ENCODE peak calls at places on chromosomes 13 and 19, in six cellular contexts. X is upper lobe of left lung; S is sciatic nerve; G is GM12878; Y is left lobe of liver; M is activated CD8-positive, alpha-beta T cell treated with anti-CD3 and anti-CD28 coated beads for 36 hours. O is an unnamed sample.

GRCh38 chr19:49223472-49223871 is 65.9 kb downstream of the TRPM4 start:
- ATAC-seq in X (no peak), S (no peak), G (no peak), Y (no peak), M (no peak), O (no peak)

GRCh38 chr19:12772323-12772722 is 3.0 kb downstream of the HOOK2 start:
- ATAC-seq in X (no peak), S (no peak), G (no peak), Y (no peak), M (no peak), O (no peak)

GRCh38 chr19:40530091-40530901 is 46.4 kb upstream of the SHKBP1 start:
- ATAC-seq in X (no peak), S (no peak), G (no peak), Y (no peak), M (no peak), O (no peak)

GRCh38 chr13:29577135-29578051 is 18.1 kb downstream of the SLC7A1 start:
- ATAC-seq in X (no peak), S (no peak), G (no peak), Y (no peak), M (no peak), O (no peak)

GRCh38 chr13:86020350-86021002 is 221.3 kb upstream of the SLITRK6 start:
- ATAC-seq in X (no peak), S (no peak), G (no peak), Y (no peak), M (no peak), O (no peak)

GRCh38 chr13:45258339-45258685 is 57.5 kb upstream of the KCTD4 start:
- ATAC-seq in X (peak; percentile 12), S (peak; percentile 79), G (no peak), Y (peak; percentile 89), M (no peak), O (no peak)

GRCh38 chr13:32645854-32646253 is 59.6 kb downstream of the PDS5B start:
- ATAC-seq in X (no peak), S (no peak), G (peak; percentile 82), Y (peak; percentile 8), M (peak; percentile 53), O (no peak)

GRCh38 chr19:41352279-41352608 is 1.5 kb downstream of the TGFB1 start:
- ATAC-seq in X (no peak), S (no peak), G (no peak), Y (no peak), M (no peak), O (no peak)

GRCh38 chr13:39682788-39683187 is 27.3 kb downstream of the COG6 start:
- ATAC-seq in X (no peak), S (no peak), G (peak; percentile 85), Y (no peak), M (peak; percentile 60), O (no peak)

GRCh38 chr19:42627916-42628315 is 33.2 kb upstream of the CEACAM8 start:
- ATAC-seq in X (no peak), S (no peak), G (no peak), Y (no peak), M (peak; percentile 42), O (no peak)

GRCh38 chr19:5987077-5987818 is 9.3 kb upstream of the RANBP3 start:
- ATAC-seq in X (peak; percentile 77), S (peak; percentile 70), G (peak; percentile 75), Y (peak; percentile 92), M (peak; percentile 57), O (peak; percentile 54)

GRCh38 chr19:55173186-55173716 is 6.8 kb upstream of the DNAAF3 start:
- ATAC-seq in X (peak; percentile 20), S (no peak), G (no peak), Y (no peak), M (no peak), O (peak; percentile 13)

GRCh38 chr13:20465218-20465879 is 60.3 kb downstream of the CRYL1 start:
- ATAC-seq in X (no peak), S (peak; percentile 60), G (no peak), Y (peak; percentile 61), M (no peak), O (peak; percentile 91)

GRCh38 chr19:16061943-16062342 is 14.4 kb upstream of the TPM4 start:
- ATAC-seq in X (no peak), S (no peak), G (no peak), Y (no peak), M (peak; percentile 85), O (no peak)

GRCh38 chr13:76690611-76691010 is 195.6 kb downstream of the KCTD12 start:
- ATAC-seq in X (no peak), S (no peak), G (no peak), Y (no peak), M (no peak), O (no peak)

GRCh38 chr19:36160821-36161596 is 8.8 kb upstream of the COX7A1 start:
- ATAC-seq in X (no peak), S (no peak), G (no peak), Y (no peak), M (no peak), O (peak; percentile 72)

GRCh38 chr13:33052446-33052845 is 36.2 kb downstream of the KL start:
- ATAC-seq in X (peak; percentile 55), S (no peak), G (no peak), Y (no peak), M (no peak), O (no peak)

GRCh38 chr13:95573226-95573625 is 20.7 kb downstream of the CLDN10 start:
- ATAC-seq in X (no peak), S (no peak), G (no peak), Y (no peak), M (no peak), O (peak; percentile 82)

GRCh38 chr13:78323848-78324247 is 279.5 kb downstream of the POU4F1 start:
- ATAC-seq in X (no peak), S (no peak), G (no peak), Y (no peak), M (no peak), O (no peak)

GRCh38 chr19:49871349-49871985 is 4.1 kb upstream of the PNKP start:
- ATAC-seq in X (no peak), S (no peak), G (no peak), Y (no peak), M (no peak), O (no peak)

GRCh38 chr13:41345165-41345920 is 34.3 kb downstream of the NAA16 start:
- ATAC-seq in X (no peak), S (no peak), G (no peak), Y (no peak), M (no peak), O (no peak)

GRCh38 chr13:73335226-73335625 is 276.4 kb downstream of the KLF5 start:
- ATAC-seq in X (no peak), S (no peak), G (peak; percentile 97), Y (no peak), M (peak; percentile 66), O (peak; percentile 88)

GRCh38 chr19:52688335-52688734 is 46.5 kb downstream of the ZNF611 start:
- ATAC-seq in X (no peak), S (no peak), G (no peak), Y (no peak), M (no peak), O (no peak)

GRCh38 chr19:11480927-11481776 is at the start of gene ELAVL3:
- ATAC-seq in X (no peak), S (no peak), G (no peak), Y (no peak), M (no peak), O (no peak)

GRCh38 chr13:96822900-96823299 is 171.4 kb downstream of the OXGR1 start:
- ATAC-seq in X (no peak), S (peak; percentile 55), G (peak; percentile 76), Y (peak; percentile 78), M (no peak), O (peak; percentile 76)

GRCh38 chr13:110897024-110897423 is 17.8 kb downstream of the ANKRD10 start:
- ATAC-seq in X (no peak), S (no peak), G (no peak), Y (no peak), M (no peak), O (no peak)